ENCODE peak calls at places on chromosomes 7 and 10, in eight cellular contexts. N is H9, C is neuronal stem cell, A is NT2/D1, G is fibroblast of lung, D is PC-3, S is colonic mucosa, F is HepG2. L is an unnamed sample. For H3K4me1 and H3K9me3, the result is how much of the 10 kb centered on the place peaks cover.

GRCh38 chr7:78099715-78100477 is 301.3 kb downstream of the PHTF2 start:
- DNase-seq in S (no peak), N (no peak), C (no peak), D (peak), G (peak), F (no peak), A (no peak), L (no peak)

GRCh38 chr7:128065872-128066271 is 34.6 kb upstream of the LRRC4 start:
- DNase-seq in D (no peak), A (no peak), G (peak), F (no peak), C (no peak), S (peak), N (no peak), L (no peak)

GRCh38 chr10:114576132-114576487 is 82.0 kb downstream of the ABLIM1 start:
- DNase-seq in N (no peak), S (no peak), F (no peak), D (no peak), C (no peak), A (no peak), G (no peak), L (no peak)

GRCh38 chr7:131557521-131558385 is 1.3 kb upstream of the PODXL start:
- DNase-seq in G (no peak), A (peak), S (peak), F (no peak), D (peak), N (peak), C (peak), L (peak)

GRCh38 chr7:113076703-113077102 is 9.9 kb downstream of the GPR85 start:
- DNase-seq in C (no peak), D (no peak), G (no peak), S (no peak), F (no peak), N (no peak), A (no peak), L (no peak)

GRCh38 chr10:125822878-125823662 is at the start of the genes BCCIP and UROS:
- DNase-seq in N (peak), G (peak), F (peak), C (peak), D (peak), S (peak), A (peak), L (peak)

GRCh38 chr10:47077941-47078340 is 166.7 kb downstream of the PTPN20 start:
- DNase-seq in F (no peak), C (no peak), N (no peak), S (no peak), A (no peak), D (no peak), G (no peak), L (no peak)

GRCh38 chr7:38368191-38368605 is 94.8 kb upstream of the TARP start:
- DNase-seq in A (peak), N (peak), G (peak), C (peak), S (peak), D (peak), F (peak), L (peak)

GRCh38 chr10:101879456-101880189 is 36.0 kb upstream of the KCNIP2 start:
- DNase-seq in C (no peak), F (no peak), G (peak), D (peak), N (no peak), S (no peak), A (no peak), L (no peak)

GRCh38 chr10:127041561-127041960 is 136.3 kb downstream of the DOCK1 start:
- DNase-seq in N (no peak), A (no peak), D (peak), C (no peak), G (peak), F (no peak), S (peak), L (no peak)

GRCh38 chr7:74443591-74444365 is 9.9 kb upstream of the GTF2IRD1 start:
- DNase-seq in S (no peak), G (no peak), D (no peak), F (no peak), N (no peak), A (no peak), C (no peak), L (no peak)

GRCh38 chr7:93758621-93759020 is 131.9 kb downstream of the TFPI2 start:
- DNase-seq in C (no peak), D (no peak), S (no peak), F (no peak), G (no peak), A (no peak), N (no peak), L (no peak)

GRCh38 chr7:70417061-70417655 is 714.8 kb upstream of the GALNT17 start:
- DNase-seq in G (no peak), A (no peak), S (no peak), C (no peak), D (no peak), F (no peak), N (peak), L (no peak)

GRCh38 chr7:111982804-111983203 is 223.4 kb downstream of the DOCK4 start:
- DNase-seq in A (no peak), G (no peak), F (no peak), D (peak), C (no peak), S (no peak), N (no peak), L (no peak)

GRCh38 chr10:91551856-91552255 is 81.0 kb downstream of the PPP1R3C start:
- DNase-seq in G (peak), A (peak), F (peak), N (peak), D (peak), S (peak), C (peak), L (peak)

GRCh38 chr10:103042129-103042528 is 124.0 kb downstream of the CNNM2 start:
- DNase-seq in N (peak), G (no peak), D (no peak), F (no peak), C (no peak), S (no peak), A (no peak), L (no peak)

GRCh38 chr10:92342801-92343200 is 51.8 kb downstream of the MARCHF5 start:
- DNase-seq in G (no peak), C (no peak), S (no peak), D (peak), F (no peak), A (no peak), N (no peak), L (no peak)

GRCh38 chr7:31071316-31071715 is 19.2 kb downstream of the ADCYAP1R1 start:
- DNase-seq in G (no peak), S (no peak), F (no peak), N (no peak), D (no peak), C (no peak), A (no peak), L (peak)

GRCh38 chr7:117478796-117479479 is 887 bp upstream of the CFTR start:
- DNase-seq in A (no peak), F (no peak), C (peak), N (peak), G (no peak), S (peak), D (no peak), L (no peak)

GRCh38 chr10:43197834-43198681 is 59.8 kb downstream of the CSGALNACT2 start:
- DNase-seq in S (no peak), A (no peak), C (no peak), F (peak), G (no peak), N (peak), D (peak), L (peak)

GRCh38 chr10:31524458-31524857 is 205.4 kb downstream of the ZEB1 start:
- DNase-seq in D (no peak), S (no peak), F (no peak), G (no peak), C (no peak), N (no peak), A (no peak), L (no peak)

GRCh38 chr7:115289966-115290365 is 368.1 kb downstream of the MDFIC start:
- DNase-seq in D (no peak), F (no peak), N (no peak), G (no peak), S (no peak), C (no peak), A (no peak), L (no peak)

GRCh38 chr10:110078317-110078716 is 70.5 kb downstream of the ADD3 start:
- DNase-seq in F (no peak), D (no peak), C (no peak), S (no peak), A (no peak), G (no peak), N (no peak), L (no peak)

GRCh38 chr10:110077436-110078120 is 69.8 kb downstream of the ADD3 start:
- DNase-seq in G (peak), F (peak), D (no peak), S (no peak), N (no peak), C (no peak), A (no peak), L (no peak)

GRCh38 chr10:110076559-110077318 is 69.0 kb downstream of the ADD3 start:
- DNase-seq in N (no peak), C (no peak), A (no peak), F (peak), S (peak), G (peak), D (peak), L (no peak)

GRCh38 chr10:110083884-110084283 is 76.1 kb downstream of the ADD3 start:
- DNase-seq in G (peak), S (no peak), F (no peak), D (peak), N (no peak), C (no peak), A (no peak), L (no peak)

GRCh38 chr10:110081914-110082313 is 74.1 kb downstream of the ADD3 start:
- DNase-seq in D (peak), S (no peak), C (no peak), N (no peak), F (peak), A (no peak), G (no peak), L (no peak)
- H3K4me1 ChIP-seq in D (under half), S (under half), C (under half), N (under half), F (half or more), A (under half), G (under half), L (under half)

GRCh38 chr10:35399414-35400009 is 63.2 kb downstream of the CCNY start:
- DNase-seq in C (no peak), S (no peak), G (no peak), A (no peak), F (no peak), D (no peak), N (no peak), L (no peak)
- H3K9me3 ChIP-seq in C (under half), S (under half), G (under half), A (under half), F (under half), D (under half), N (under half), L (under half)

DNA sequence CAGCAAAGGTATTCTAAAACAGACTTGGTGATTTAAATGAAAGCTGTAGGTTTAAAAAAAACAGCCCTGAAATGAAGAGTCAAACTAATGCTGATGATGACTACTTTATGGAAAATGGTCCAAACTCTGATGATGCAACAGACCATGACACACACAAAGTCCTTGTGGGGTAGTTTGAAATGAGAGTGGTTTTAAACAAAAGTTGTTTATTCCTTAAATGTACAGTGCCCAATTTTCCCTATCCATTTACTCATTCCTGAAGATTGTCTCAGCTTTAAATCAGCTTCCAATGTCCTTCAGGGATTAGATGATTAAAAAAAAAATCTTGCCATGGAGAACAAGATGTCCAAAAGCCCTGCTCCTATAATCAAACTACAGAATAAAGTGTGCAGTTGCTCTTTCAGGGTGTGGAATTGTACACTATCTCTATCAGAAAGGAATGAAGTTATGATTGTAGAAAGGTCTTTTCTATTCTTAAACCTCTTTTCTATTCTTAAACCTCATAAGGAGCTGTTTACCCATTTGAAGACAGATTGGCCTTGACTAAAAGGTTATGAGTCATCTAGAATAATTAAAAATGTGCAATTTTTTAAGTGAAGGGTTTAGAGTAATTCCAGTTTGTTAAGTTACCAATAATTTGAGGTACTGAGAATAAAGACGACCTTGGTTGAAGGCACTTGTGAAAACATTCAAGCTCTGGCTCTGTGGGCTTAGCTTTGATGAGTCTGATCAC is 70.2 kb upstream of the ITGA8 start:
- DNase-seq in C (no peak), A (no peak), S (no peak), F (no peak), D (no peak), G (peak), N (no peak), L (no peak)
- H3K9ac ChIP-seq in C (no peak), A (no peak), S (no peak), F (no peak), D (no peak), G (no peak), N (no peak), L (no peak)

DNA sequence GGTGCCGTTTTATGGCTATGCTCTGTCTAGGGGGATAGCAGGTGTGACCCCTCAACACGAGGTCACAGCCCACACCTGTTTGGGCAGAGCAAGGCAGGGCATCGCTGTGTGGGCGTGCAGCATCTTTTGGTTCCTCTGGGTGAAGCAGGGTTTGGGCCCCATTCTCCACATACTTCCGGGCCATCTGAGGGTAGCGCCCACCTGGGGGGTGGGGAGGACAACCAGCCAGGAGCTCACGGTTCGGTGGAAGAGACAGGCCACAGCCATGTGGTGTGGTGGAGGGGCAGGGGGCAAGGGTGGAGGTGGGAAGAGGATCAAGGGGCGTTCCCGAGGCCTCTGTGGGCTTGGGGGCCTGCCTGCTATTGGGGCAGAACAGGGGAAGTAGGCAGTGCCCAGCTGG is 2.4 kb downstream of the SH2B2 start:
- DNase-seq in S (no peak), C (no peak), G (no peak), F (no peak), N (no peak), D (no peak), A (no peak), L (no peak)
- H3K4me1 ChIP-seq in S (under half), C (under half), G (under half), F (under half), N (under half), D (under half), A (under half), L (under half)

GRCh38 chr7:57403601-57404342 is 46.2 kb upstream of the ZNF716 start:
- DNase-seq in S (no peak), G (no peak), N (no peak), D (peak), C (no peak), F (no peak), A (no peak), L (peak)

GRCh38 chr7:57400531-57401155 is 49.3 kb upstream of the ZNF716 start:
- DNase-seq in F (no peak), C (no peak), G (no peak), S (no peak), D (no peak), N (no peak), A (no peak), L (peak)

GRCh38 chr7:57399251-57399940 is 50.6 kb upstream of the ZNF716 start:
- DNase-seq in F (no peak), N (no peak), A (no peak), C (no peak), S (no peak), G (no peak), D (no peak), L (peak)

GRCh38 chr7:57399972-57400371 is 50.0 kb upstream of the ZNF716 start:
- DNase-seq in N (no peak), S (no peak), F (no peak), A (no peak), C (no peak), G (no peak), D (no peak), L (peak)

GRCh38 chr7:57398548-57398947 is 51.4 kb upstream of the ZNF716 start:
- DNase-seq in N (no peak), G (no peak), S (no peak), A (no peak), F (no peak), D (no peak), C (no peak), L (peak)
- H3K9me3 ChIP-seq in N (half or more), G (under half), S (under half), A (under half), F (half or more), D (under half), C (under half), L (under half)

L was measured in kidney.